ENCODE peak calls at places on chromosomes 13 and 19, in nine cellular contexts. F, Y, Q, T, N, L, M, D and J are unnamed samples.

GRCh38 chr13:46339035-46339666 is 47.9 kb downstream of the RUBCNL start:
- DNase-seq in F (peak; percentile 97), Y (no peak), Q (no peak), T (peak; percentile 31), N (no peak), L (no peak), M (no peak), D (no peak), J (no peak)

GRCh38 chr13:34776984-34777913 is 164.8 kb upstream of the NBEA start:
- DNase-seq in F (no peak), Y (no peak), Q (no peak), T (no peak), N (no peak), L (no peak), M (no peak), D (no peak), J (no peak)

GRCh38 chr19:53868091-53868891 is 608 bp downstream of the MYADM start:
- DNase-seq in F (no peak), Y (peak; percentile 66), Q (no peak), T (peak; percentile 69), N (peak; percentile 89), L (peak; percentile 67), M (peak; percentile 66), D (peak; percentile 84), J (peak; percentile 50)

GRCh38 chr13:52004508-52005183 is 6.6 kb downstream of the ATP7B start:
- DNase-seq in F (no peak), Y (no peak), Q (no peak), T (peak; percentile 71), N (no peak), L (no peak), M (no peak), D (no peak), J (no peak)

GRCh38 chr19:38812841-38813320 is at the start of gene LGALS4:
- DNase-seq in F (no peak), Y (no peak), Q (no peak), T (peak; percentile 93), N (no peak), L (peak; percentile 37), M (no peak), D (no peak), J (no peak)

GRCh38 chr19:52935434-52935833 is 12.2 kb upstream of the ZNF888 start:
- DNase-seq in F (no peak), Y (no peak), Q (no peak), T (peak; percentile 51), N (peak; percentile 28), L (no peak), M (no peak), D (no peak), J (no peak)

GRCh38 chr13:55418095-55418494 is 1722.6 kb upstream of the PRR20A start:
- DNase-seq in F (no peak), Y (no peak), Q (no peak), T (no peak), N (no peak), L (no peak), M (no peak), D (no peak), J (no peak)

GRCh38 chr19:18843960-18844359 is 12.2 kb downstream of the UPF1 start:
- DNase-seq in F (no peak), Y (no peak), Q (no peak), T (no peak), N (no peak), L (no peak), M (no peak), D (no peak), J (no peak)

GRCh38 chr13:35349673-35350278 is 126.7 kb downstream of the MAB21L1 start:
- DNase-seq in F (no peak), Y (no peak), Q (no peak), T (no peak), N (no peak), L (no peak), M (no peak), D (no peak), J (no peak)

GRCh38 chr19:29672933-29673336 is 7.7 kb downstream of the PLEKHF1 start:
- DNase-seq in F (no peak), Y (no peak), Q (no peak), T (peak; percentile 63), N (peak; percentile 56), L (no peak), M (no peak), D (peak; percentile 67), J (peak; percentile 43)

GRCh38 chr13:32881074-32881791 is 135.0 kb upstream of the KL start:
- DNase-seq in F (peak; percentile 31), Y (no peak), Q (peak; percentile 43), T (no peak), N (no peak), L (no peak), M (no peak), D (no peak), J (no peak)

GRCh38 chr13:31495336-31495735 is 244.0 kb upstream of the RXFP2 start:
- DNase-seq in F (no peak), Y (no peak), Q (no peak), T (no peak), N (no peak), L (no peak), M (no peak), D (no peak), J (no peak)

GRCh38 chr13:63190219-63190618 is 1774.6 kb upstream of the PCDH20 start:
- DNase-seq in F (no peak), Y (no peak), Q (no peak), T (no peak), N (no peak), L (no peak), M (no peak), D (no peak), J (no peak)

GRCh38 chr13:95411641-95412040 is 110.4 kb upstream of the ABCC4 start:
- DNase-seq in F (peak; percentile 29), Y (no peak), Q (no peak), T (no peak), N (no peak), L (no peak), M (no peak), D (no peak), J (no peak)

GRCh38 chr19:16001481-16002312 is 52.9 kb downstream of the OR10H4 start:
- DNase-seq in F (no peak), Y (no peak), Q (no peak), T (peak; percentile 21), N (no peak), L (no peak), M (no peak), D (no peak), J (no peak)

GRCh38 chr19:53898166-53898565 is 10.9 kb upstream of the CACNG7 start:
- DNase-seq in F (no peak), Y (no peak), Q (no peak), T (no peak), N (no peak), L (no peak), M (no peak), D (no peak), J (no peak)

GRCh38 chr13:34647379-34647778 is 294.7 kb upstream of the NBEA start:
- DNase-seq in F (no peak), Y (no peak), Q (no peak), T (no peak), N (no peak), L (no peak), M (no peak), D (no peak), J (no peak)

GRCh38 chr19:15432018-15432494 is 13.3 kb upstream of the AKAP8L start:
- DNase-seq in F (no peak), Y (no peak), Q (no peak), T (no peak), N (peak; percentile 67), L (no peak), M (no peak), D (no peak), J (no peak)

GRCh38 chr13:112351825-112352224 is 24.3 kb upstream of the SPACA7 start:
- DNase-seq in F (no peak), Y (peak; percentile 21), Q (no peak), T (no peak), N (no peak), L (no peak), M (no peak), D (no peak), J (no peak)

GRCh38 chr19:10749435-10750384 is 31.8 kb downstream of the DNM2 start:
- DNase-seq in F (no peak), Y (no peak), Q (no peak), T (peak; percentile 84), N (no peak), L (peak; percentile 61), M (no peak), D (peak; percentile 79), J (no peak)

GRCh38 chr19:33864311-33864850 is 67.7 kb downstream of the KCTD15 start:
- DNase-seq in F (no peak), Y (no peak), Q (no peak), T (peak; percentile 32), N (no peak), L (no peak), M (no peak), D (no peak), J (no peak)

GRCh38 chr13:76820759-76821158 is 65.4 kb downstream of the KCTD12 start:
- DNase-seq in F (no peak), Y (no peak), Q (no peak), T (no peak), N (peak; percentile 84), L (no peak), M (peak; percentile 32), D (no peak), J (no peak)
- TF ChIP-seq CTCF in F (no peak), Y (no peak), Q (peak; percentile 43), T (no peak), N (no peak), L (no peak), M (no peak), D (no peak), J (no peak)

DNA sequence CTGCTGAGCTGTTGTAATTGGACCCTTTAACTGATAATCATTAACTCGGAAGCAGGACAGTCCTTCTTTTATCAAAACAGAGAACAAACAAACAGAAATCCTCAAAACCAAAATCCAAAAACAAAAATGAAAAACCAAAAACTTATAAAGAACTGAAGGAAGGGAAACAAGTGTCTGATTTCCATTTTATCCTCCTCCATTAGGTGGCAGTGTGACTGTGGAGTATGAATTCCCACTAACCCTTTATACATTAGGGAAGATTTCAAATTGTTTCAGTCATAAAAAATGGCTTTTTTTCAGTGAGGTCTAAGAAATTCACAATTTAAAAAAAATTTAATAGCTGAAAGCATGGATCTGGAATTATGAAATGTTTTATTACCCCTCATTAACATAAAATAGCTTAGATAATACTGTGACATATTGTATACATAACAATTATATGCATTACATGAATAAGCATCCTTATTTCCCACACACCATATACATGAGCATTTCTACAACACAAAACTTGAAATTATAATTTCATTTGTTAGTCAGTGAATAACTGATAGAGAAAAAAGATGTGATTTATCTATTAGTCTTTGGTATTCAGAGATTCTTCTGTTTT is 1074.3 kb upstream of the PCDH9 start:
- DNase-seq in F (peak; percentile 29), Y (no peak), Q (no peak), T (no peak), N (no peak), L (no peak), M (no peak), D (no peak), J (no peak)
- TF ChIP-seq CTCF in F (peak; percentile 61), Y (peak; percentile 85), Q (no peak), T (peak; percentile 52), N (peak; percentile 26), L (no peak), M (no peak), D (peak; percentile 52), J (no peak)

GRCh38 chr19:1244693-1245451 is 3.3 kb downstream of the ATP5F1D start:
- DNase-seq in F (no peak), Y (no peak), Q (no peak), T (peak; percentile 85), N (peak; percentile 94), L (peak; percentile 77), M (no peak), D (peak; percentile 92), J (no peak)
- TF ChIP-seq CTCF in F (no peak), Y (no peak), Q (no peak), T (no peak), N (no peak), L (no peak), M (no peak), D (no peak), J (no peak)

GRCh38 chr19:9205506-9206113 is 13.8 kb downstream of the OR7D4 start:
- DNase-seq in F (peak; percentile 11), Y (peak; percentile 78), Q (peak; percentile 2), T (peak; percentile 72), N (peak; percentile 81), L (peak; percentile 59), M (peak; percentile 54), D (peak; percentile 79), J (peak; percentile 54)
- TF ChIP-seq CTCF in F (peak; percentile 78), Y (peak; percentile 92), Q (peak; percentile 91), T (peak; percentile 86), N (peak; percentile 91), L (peak; percentile 74), M (peak; percentile 76), D (peak; percentile 93), J (peak; percentile 72)